ENCODE peak calls at places on chromosomes 6 and 20, in five cellular contexts. X is spleen, J is body of pancreas, G is ovary, V is transverse colon. T is an unnamed sample.

GRCh38 chr6:22873531-22874136 is 304.3 kb downstream of the HDGFL1 start:
- DNase-seq in G (no peak), X (no peak), J (no peak), V (no peak), T (peak; percentile 71)

GRCh38 chr6:41428402-41428994 is 93.1 kb downstream of the NCR2 start:
- DNase-seq in X (no peak), V (peak; percentile 51), G (peak; percentile 58), J (no peak), T (peak; percentile 84)

GRCh38 chr6:32163559-32164258 is 686 bp upstream of the EGFL8 start:
- DNase-seq in V (no peak), J (no peak), X (peak; percentile 39), G (no peak), T (no peak)

GRCh38 chr6:119079288-119079809 is 885 bp upstream of the FAM184A start:
- DNase-seq in V (no peak), J (no peak), X (no peak), G (no peak), T (no peak)

GRCh38 chr20:36647194-36648121 is 1.5 kb upstream of the SLA2 start:
- DNase-seq in X (no peak), V (no peak), G (peak; percentile 14), J (no peak), T (no peak)

GRCh38 chr20:24741673-24742072 is 207.4 kb upstream of the CST7 start:
- DNase-seq in G (no peak), X (no peak), V (no peak), J (no peak), T (no peak)

GRCh38 chr6:3918474-3918873 is 69.3 kb downstream of the FAM50B start:
- DNase-seq in J (no peak), G (no peak), V (no peak), X (no peak), T (no peak)

GRCh38 chr6:28980797-28981390 is 24.2 kb downstream of the ZNF311 start:
- DNase-seq in J (peak; percentile 46), V (peak; percentile 56), G (peak; percentile 70), X (peak; percentile 76), T (no peak)

GRCh38 chr20:32580970-32581838 is 3.9 kb downstream of the NOL4L start:
- DNase-seq in J (no peak), V (no peak), X (peak; percentile 80), G (no peak), T (no peak)

GRCh38 chr6:11358904-11359840 is 126.7 kb upstream of the NEDD9 start:
- DNase-seq in J (no peak), G (no peak), X (no peak), V (no peak), T (no peak)

GRCh38 chr6:19128701-19129100 is 708.5 kb upstream of the ID4 start:
- DNase-seq in G (no peak), X (no peak), V (no peak), J (no peak), T (no peak)

DNA sequence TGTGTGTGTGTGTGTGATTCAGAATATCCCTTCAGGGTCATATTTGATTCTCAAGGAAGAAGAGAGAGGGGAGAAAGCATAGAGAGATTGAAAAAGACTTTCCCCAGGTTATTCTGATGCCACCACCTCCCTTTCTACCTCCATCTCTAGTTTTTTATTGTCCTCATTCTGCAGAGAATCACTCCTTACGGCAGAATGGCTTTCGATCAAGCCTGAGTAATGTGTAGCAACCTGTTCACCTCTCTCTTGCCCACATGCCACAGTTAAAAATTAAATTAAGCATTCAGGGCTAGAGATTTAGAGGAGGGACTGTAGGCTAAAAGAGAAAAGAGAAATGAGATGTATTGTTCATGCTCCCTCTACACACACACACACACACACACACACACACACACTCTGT is 18.1 kb downstream of the KLHL32 start:
- DNase-seq in V (no peak), J (no peak), G (no peak), X (no peak), T (no peak)
- H3K4me3 ChIP-seq in V (no peak overlapping the region), J (no peak overlapping the region), G (no peak overlapping the region), X (no peak overlapping the region), T (no peak overlapping the region)

DNA sequence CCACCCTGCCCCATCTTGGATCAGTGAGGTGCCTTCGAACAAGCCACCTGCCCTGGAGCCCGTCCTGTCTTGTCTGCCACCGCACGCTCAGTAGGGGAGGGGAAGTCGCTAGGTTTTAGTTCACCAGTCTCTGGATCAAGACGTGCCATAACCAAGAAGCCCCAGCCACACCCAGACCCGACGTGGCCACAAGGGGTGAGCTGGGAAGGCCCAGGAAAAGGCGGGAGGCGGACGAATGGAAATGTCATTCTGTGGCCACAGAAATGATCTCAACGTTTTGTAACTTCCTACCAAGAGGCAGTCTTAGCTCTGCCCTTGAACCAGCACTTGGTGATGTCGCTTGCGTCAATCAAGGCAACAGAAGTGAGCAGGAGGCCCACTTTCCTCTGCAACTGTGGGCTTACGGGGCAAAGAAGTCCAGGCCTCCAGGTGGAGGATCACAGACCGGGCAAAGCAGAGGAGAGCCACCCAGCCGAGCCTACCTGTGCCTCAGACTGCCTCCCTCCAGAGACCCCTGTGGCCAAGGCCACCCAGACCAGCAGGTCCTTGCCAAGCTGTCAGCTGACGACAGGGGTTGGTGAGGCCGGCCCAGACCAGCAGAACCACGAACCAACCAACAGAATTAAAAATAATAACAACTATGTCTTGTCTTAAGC is 14.5 kb downstream of the GMEB2 start:
- DNase-seq in G (no peak), V (no peak), J (no peak), X (peak; percentile 81), T (no peak)
- TF ChIP-seq POLR2A in G (no peak), V (no peak), J (no peak), X (no peak), T (no peak)

GRCh38 chr20:8602389-8603116 is 466.3 kb upstream of the PLCB4 start:
- DNase-seq in V (no peak), X (no peak), G (no peak), J (no peak), T (no peak)
- H3K4me3 ChIP-seq in V (no peak overlapping the region), X (no peak overlapping the region), G (no peak overlapping the region), J (no peak overlapping the region), T (no peak overlapping the region)

GRCh38 chr6:168538892-168539811 is 98.2 kb downstream of the SMOC2 start:
- DNase-seq in J (no peak), X (no peak), G (no peak), V (no peak), T (no peak)
- TF ChIP-seq POLR2A in J (no peak), X (no peak), G (no peak), V (no peak), T (no peak)

GRCh38 chr6:132974122-132974521 is 159.8 kb downstream of the RPS12 start:
- DNase-seq in X (no peak), J (no peak), V (no peak), G (no peak), T (no peak)
- H3K4me3 ChIP-seq in X (no peak overlapping the region), J (no peak overlapping the region), V (no peak overlapping the region), G (no peak overlapping the region), T (no peak overlapping the region)

GRCh38 chr6:158867381-158868121 is 48.4 kb upstream of the EZR start:
- DNase-seq in X (no peak), V (peak; percentile 57), J (no peak), G (no peak), T (no peak)

GRCh38 chr6:158868122-158868480 is 48.9 kb upstream of the EZR start:
- DNase-seq in V (no peak), J (no peak), G (no peak), X (no peak), T (no peak)

GRCh38 chr6:158869604-158870417 is 50.6 kb upstream of the EZR start:
- DNase-seq in G (peak; percentile 93), J (peak; percentile 96), X (peak; percentile 96), V (peak; percentile 96), T (peak; percentile 91)

GRCh38 chr6:158870418-158870957 is 51.3 kb upstream of the EZR start:
- DNase-seq in V (no peak), G (no peak), X (no peak), J (no peak), T (no peak)

GRCh38 chr6:158869010-158869603 is 49.9 kb upstream of the EZR start:
- DNase-seq in X (no peak), V (no peak), J (no peak), G (no peak), T (no peak)
- TF ChIP-seq POLR2A in X (peak; percentile 26), V (no peak), J (peak; percentile 54), G (no peak), T (no peak)

DNA sequence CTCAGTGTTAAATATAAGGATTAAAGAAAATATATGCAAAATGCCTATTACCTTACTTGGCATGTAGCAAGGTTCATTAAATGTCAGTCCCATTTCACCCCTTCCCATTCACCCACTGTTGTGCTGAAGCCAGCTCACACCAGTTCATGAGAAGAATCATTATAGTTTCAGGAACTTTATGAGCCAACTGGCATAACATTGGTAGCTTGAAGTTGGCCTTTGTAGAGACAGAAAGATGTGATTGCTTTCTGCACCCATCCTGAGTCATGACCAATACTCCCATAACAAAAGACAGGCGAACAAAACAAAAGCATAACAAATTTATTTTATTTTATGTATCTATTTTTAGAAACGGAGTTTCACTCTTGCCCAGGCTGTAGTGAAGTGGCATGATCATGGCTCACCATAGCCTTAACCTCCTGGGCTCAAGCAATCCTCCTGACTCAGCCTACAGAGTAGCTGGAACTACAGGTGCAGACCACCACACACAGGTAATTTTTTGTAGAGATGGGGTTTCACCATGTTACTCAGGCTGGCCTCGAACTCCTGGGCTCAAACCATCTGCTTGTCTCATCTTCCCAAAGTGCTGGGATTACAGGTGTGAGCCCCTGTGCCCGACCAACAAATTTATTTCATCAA is 17.6 kb upstream of the IER3 start:
- DNase-seq in G (no peak), X (no peak), J (no peak), V (no peak), T (no peak)
- H3K4me3 ChIP-seq in G (no peak overlapping the region), X (no peak overlapping the region), J (no peak overlapping the region), V (no peak overlapping the region), T (no peak overlapping the region)

GRCh38 chr6:156839591-156840001 is 62.4 kb downstream of the ARID1B start:
- DNase-seq in J (no peak), X (no peak), G (no peak), V (no peak), T (peak; percentile 74)
- TF ChIP-seq POLR2A in J (no peak), X (no peak), G (no peak), V (no peak), T (no peak)

DNA sequence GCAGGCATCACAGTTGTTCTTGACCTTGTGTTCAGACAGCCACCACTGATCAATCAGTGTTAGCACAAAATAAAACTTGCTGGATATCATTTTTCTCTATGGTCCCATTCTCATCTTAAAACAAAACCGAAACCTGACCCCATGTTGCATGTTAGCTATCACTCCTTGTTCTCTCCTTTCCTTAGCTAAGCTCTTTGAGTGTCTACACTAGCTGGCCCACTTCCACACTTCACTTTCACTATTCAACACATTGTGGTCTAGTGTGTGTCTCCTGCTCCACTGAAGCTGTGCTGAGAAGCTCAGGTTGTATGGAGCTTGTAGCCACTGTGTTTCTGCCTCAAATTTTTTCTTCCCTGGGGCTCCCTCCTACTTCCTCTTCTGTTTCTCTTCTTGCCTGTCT is 223.0 kb downstream of the NKAIN2 start:
- DNase-seq in V (no peak), X (no peak), J (no peak), G (no peak), T (no peak)
- H3K4me3 ChIP-seq in V (no peak overlapping the region), X (no peak overlapping the region), J (no peak overlapping the region), G (no peak overlapping the region), T (no peak overlapping the region)